ENCODE peak calls at places on chromosomes 11 and 22, in nine cellular contexts. H is pancreas; C is IMR-90; A is CD8-positive, alpha-beta T cell; P is AG09309; U is hepatocyte; F is AG04449; T is astrocyte; B is HCT116. S is an unnamed sample.

GRCh38 chr11:62832346-62833234 is at the start of gene TEX54:
- DNase-seq in H (peak; percentile 60), C (peak; percentile 22), A (no peak), P (no peak), U (peak; percentile 65), F (no peak), T (no peak), B (no peak), S (no peak)

GRCh38 chr22:21865041-21865440 is 2.4 kb downstream of the MAPK1 start:
- DNase-seq in H (no peak), C (peak; percentile 91), A (no peak), P (peak; percentile 71), U (peak; percentile 56), F (peak; percentile 53), T (peak; percentile 85), B (no peak), S (peak; percentile 74)

GRCh38 chr11:124277809-124278208 is 21.6 kb downstream of the OR8G5 start:
- DNase-seq in H (no peak), C (no peak), A (no peak), P (no peak), U (no peak), F (no peak), T (no peak), B (no peak), S (no peak)

GRCh38 chr11:88206746-88207145 is 31.5 kb upstream of the RAB38 start:
- DNase-seq in H (no peak), C (no peak), A (no peak), P (no peak), U (no peak), F (no peak), T (peak; percentile 5), B (no peak), S (no peak)

GRCh38 chr11:131910491-131911387 is 540.3 kb downstream of the NTM start:
- DNase-seq in H (no peak), C (peak; percentile 43), A (no peak), P (no peak), U (peak; percentile 23), F (no peak), T (no peak), B (no peak), S (peak; percentile 44)

GRCh38 chr22:31148953-31149627 is 8.8 kb upstream of the PLA2G3 start:
- DNase-seq in H (peak; percentile 83), C (peak; percentile 80), A (no peak), P (peak; percentile 37), U (peak; percentile 84), F (no peak), T (peak; percentile 49), B (peak; percentile 66), S (peak; percentile 82)

GRCh38 chr11:69598147-69598546 is 42.8 kb upstream of the CCND1 start:
- DNase-seq in H (no peak), C (no peak), A (no peak), P (no peak), U (no peak), F (no peak), T (no peak), B (no peak), S (no peak)

GRCh38 chr11:17734986-17735822 is 623 bp downstream of the KCNC1 start:
- DNase-seq in H (peak; percentile 76), C (peak; percentile 69), A (no peak), P (peak; percentile 2), U (peak; percentile 93), F (no peak), T (peak; percentile 64), B (no peak), S (peak; percentile 70)

GRCh38 chr11:638616-639323 is 1.7 kb downstream of the DRD4 start:
- DNase-seq in H (no peak), C (no peak), A (no peak), P (no peak), U (peak; percentile 38), F (no peak), T (no peak), B (no peak), S (no peak)

GRCh38 chr22:26670459-26670858 is 13.1 kb downstream of the MIAT start:
- DNase-seq in H (no peak), C (no peak), A (no peak), P (no peak), U (no peak), F (no peak), T (no peak), B (no peak), S (no peak)

GRCh38 chr11:88535916-88536547 is 198.5 kb upstream of the CTSC start:
- DNase-seq in H (no peak), C (peak; percentile 92), A (no peak), P (peak; percentile 73), U (peak; percentile 17), F (no peak), T (peak; percentile 96), B (peak; percentile 77), S (peak; percentile 89)

GRCh38 chr11:113806403-113806802 is 26.8 kb downstream of the CLDN25 start:
- DNase-seq in H (no peak), C (peak; percentile 7), A (no peak), P (no peak), U (peak; percentile 58), F (no peak), T (no peak), B (peak; percentile 12), S (peak; percentile 41)

GRCh38 chr22:45612451-45612901 is 59.2 kb upstream of the ATXN10 start:
- DNase-seq in H (no peak), C (peak; percentile 80), A (peak; percentile 1), P (peak; percentile 55), U (no peak), F (peak; percentile 38), T (peak; percentile 84), B (no peak), S (peak; percentile 73)

GRCh38 chr22:39360674-39361413 is 11.1 kb downstream of the SYNGR1 start:
- DNase-seq in H (peak; percentile 39), C (no peak), A (no peak), P (no peak), U (no peak), F (no peak), T (no peak), B (no peak), S (no peak)

GRCh38 chr11:93933230-93933629 is 82.8 kb upstream of the VSTM5 start:
- DNase-seq in H (no peak), C (peak; percentile 15), A (no peak), P (no peak), U (no peak), F (no peak), T (peak; percentile 55), B (no peak), S (no peak)

GRCh38 chr11:75188671-75189070 is 37.8 kb downstream of the SLCO2B1 start:
- DNase-seq in H (no peak), C (no peak), A (no peak), P (no peak), U (no peak), F (no peak), T (no peak), B (no peak), S (no peak)

GRCh38 chr11:61477734-61478148 is 30.8 kb upstream of the LRRC10B start:
- DNase-seq in H (peak; percentile 51), C (no peak), A (peak; percentile 42), P (no peak), U (peak; percentile 46), F (no peak), T (no peak), B (no peak), S (peak; percentile 25)

GRCh38 chr11:59965424-59965823 is 1.6 kb downstream of the OOSP4A start:
- DNase-seq in H (no peak), C (no peak), A (no peak), P (no peak), U (no peak), F (no peak), T (no peak), B (no peak), S (no peak)
- H3K4me3 ChIP-seq in H (no peak overlapping the region), C (no peak overlapping the region), A (no peak overlapping the region), P (no peak overlapping the region), U (no peak overlapping the region), F (no peak overlapping the region), T (no peak overlapping the region), B (no peak overlapping the region), S (no peak overlapping the region)

DNA sequence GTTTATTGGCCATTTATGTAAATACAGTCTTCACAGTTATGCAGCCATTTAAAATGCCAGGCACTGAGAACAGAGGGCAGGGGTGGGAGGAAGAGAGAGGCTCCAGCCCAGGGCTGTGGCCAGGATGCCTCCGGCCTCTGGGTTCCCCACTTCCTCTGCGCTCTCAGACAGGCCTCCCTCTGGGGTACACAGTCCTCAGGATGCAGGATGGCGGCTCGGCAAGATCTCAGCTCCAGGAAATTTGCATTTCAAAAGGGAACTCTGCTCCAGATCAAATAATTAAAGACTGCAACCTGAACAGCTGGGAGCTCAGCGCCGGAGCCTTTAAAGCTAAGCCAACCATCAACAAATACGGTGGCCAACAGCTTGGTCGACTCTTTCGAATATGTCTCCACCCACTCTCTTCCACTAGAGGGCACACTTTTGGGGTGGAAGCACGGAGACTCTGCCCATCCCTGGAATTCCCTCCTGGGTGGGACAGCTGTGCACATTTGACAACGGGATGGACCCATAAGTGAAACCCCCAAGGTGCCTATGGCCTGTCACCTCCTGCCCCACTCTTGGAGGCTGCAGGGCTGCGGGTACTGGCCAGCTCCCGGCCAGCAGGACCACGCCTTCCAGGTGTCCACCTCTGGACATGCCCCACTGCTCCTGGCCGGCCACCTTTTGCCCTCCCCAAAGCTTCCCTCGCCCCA is 1044.7 kb downstream of the BRD1 start:
- DNase-seq in H (no peak), C (no peak), A (no peak), P (no peak), U (no peak), F (no peak), T (no peak), B (peak; percentile 7), S (no peak)
- TF ChIP-seq CTCF in H (no peak), C (no peak), A (no peak), P (no peak), U (peak; percentile 23), F (no peak), T (no peak), B (peak; percentile 57), S (no peak)

GRCh38 chr22:37427711-37428635 is 694 bp upstream of the ELFN2 start:
- DNase-seq in H (no peak), C (no peak), A (no peak), P (no peak), U (no peak), F (no peak), T (no peak), B (no peak), S (no peak)
- H3K4me3 ChIP-seq in H (no peak overlapping the region), C (peak overlapping the region; percentile 88), A (peak overlapping the region; percentile 19), P (peak overlapping the region; percentile 67), U (no peak overlapping the region), F (peak overlapping the region; percentile 57), T (peak overlapping the region; percentile 54), B (peak overlapping the region; percentile 87), S (peak overlapping the region; percentile 60)

DNA sequence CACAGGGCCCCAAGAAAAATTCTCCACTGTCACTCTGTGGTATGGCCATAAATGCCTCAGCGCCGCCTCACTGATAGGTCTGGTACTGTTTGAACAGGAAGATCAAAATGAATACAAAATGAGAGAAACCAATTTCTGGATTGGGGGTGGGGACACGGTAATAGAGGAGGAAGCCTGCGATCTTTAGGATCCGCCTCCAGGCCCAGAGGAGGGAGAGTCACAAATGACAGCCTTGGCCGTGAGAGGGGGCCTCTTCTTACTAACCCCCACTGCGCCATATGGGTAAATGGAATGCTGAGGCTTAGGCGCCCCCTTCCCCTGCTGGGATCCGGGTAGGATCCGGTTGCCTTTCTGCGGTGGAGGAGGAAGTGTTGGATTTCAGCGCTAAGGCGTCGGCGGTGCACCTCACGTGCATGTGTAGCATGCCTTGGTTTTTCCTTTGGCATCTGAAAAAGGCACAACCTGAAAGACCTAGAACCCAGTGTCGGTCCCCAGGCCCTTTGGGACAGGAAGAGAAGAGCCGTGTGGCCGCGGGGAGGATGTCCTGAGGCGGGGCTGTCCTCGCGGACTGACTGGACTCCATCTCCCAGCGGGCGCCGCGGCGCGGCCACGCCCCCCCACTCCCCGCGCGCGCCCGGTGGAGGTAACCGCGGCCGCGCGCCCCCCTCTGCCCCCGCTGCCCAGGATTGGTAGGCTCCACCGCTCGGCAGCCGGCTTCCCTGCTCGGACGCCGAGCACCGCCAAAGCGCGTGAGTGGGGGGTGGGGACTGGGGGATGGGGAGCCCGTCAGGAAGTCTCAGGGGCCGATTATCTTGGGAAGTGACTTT is 718 bp upstream of the MADD start:
- DNase-seq in H (peak; percentile 89), C (peak; percentile 82), A (peak; percentile 77), P (peak; percentile 67), U (peak; percentile 96), F (peak; percentile 44), T (peak; percentile 76), B (peak; percentile 47), S (peak; percentile 91)
- TF ChIP-seq CTCF in H (no peak), C (peak; percentile 24), A (peak; percentile 4), P (no peak), U (peak; percentile 16), F (peak; percentile 11), T (no peak), B (no peak), S (peak; percentile 27)

S was measured in fibroblast of villous mesenchyme.